ENCODE peak calls at places on chromosomes 16 and 17, in ten cellular contexts. R is heart left ventricle, M is coronary artery, K is H9, A is PC-9, I is GM23248, Y is endodermal cell, W is aorta, F is colonic mucosa, D is endothelial cell of umbilical vein. E is an unnamed sample.
A peak's percentile ranks its signal among the peaks of the same experiment; 100 is the strongest.

GRCh38 chr17:49494937-49495841 is at the start of gene NGFR:
- DNase-seq in D (peak; percentile 15), A (no peak), I (peak; percentile 60), W (peak; percentile 84), M (no peak), F (peak; percentile 35), Y (peak; percentile 87), K (peak; percentile 82), R (no peak), E (peak; percentile 44)

GRCh38 chr17:27376637-27377547 is 79.4 kb upstream of the KSR1 start:
- DNase-seq in F (no peak), A (peak; percentile 58), K (no peak), M (no peak), Y (peak; percentile 7), D (peak; percentile 43), W (no peak), R (no peak), I (peak; percentile 76), E (no peak)

GRCh38 chr16:2009791-2010510 is at the start of gene ZNF598:
- DNase-seq in K (peak; percentile 72), A (peak; percentile 52), W (peak; percentile 94), F (peak; percentile 79), Y (peak; percentile 90), D (peak; percentile 72), M (no peak), I (peak; percentile 95), R (peak; percentile 88), E (peak; percentile 81)

GRCh38 chr16:12062343-12063003 is 85.9 kb downstream of the SNX29 start:
- DNase-seq in D (peak; percentile 48), F (peak; percentile 49), K (no peak), I (peak; percentile 99), M (peak; percentile 93), A (peak; percentile 70), Y (no peak), W (peak; percentile 94), R (peak; percentile 61), E (no peak)

GRCh38 chr16:69838417-69838990 is 76.4 kb downstream of the WWP2 start:
- DNase-seq in F (peak; percentile 44), R (peak; percentile 54), W (no peak), M (no peak), A (no peak), Y (no peak), I (no peak), K (no peak), D (peak; percentile 75), E (no peak)

GRCh38 chr16:4314532-4315184 is 1.2 kb upstream of the GLIS2 start:
- DNase-seq in F (peak; percentile 23), M (no peak), I (peak; percentile 72), K (peak; percentile 66), W (no peak), R (no peak), A (no peak), D (peak; percentile 36), Y (peak; percentile 78), E (peak; percentile 39)

GRCh38 chr17:55166506-55166905 is 98.3 kb upstream of the HLF start:
- DNase-seq in R (no peak), Y (no peak), D (no peak), W (no peak), I (no peak), K (no peak), F (no peak), A (no peak), M (no peak), E (no peak)

GRCh38 chr17:38886643-38887010 is 16.8 kb downstream of the LASP1 start:
- DNase-seq in Y (no peak), K (no peak), A (no peak), I (no peak), R (no peak), M (no peak), F (peak; percentile 68), D (no peak), W (no peak), E (no peak)

GRCh38 chr17:35312790-35313711 is 60.4 kb downstream of the SLFN11 start:
- DNase-seq in R (peak; percentile 49), D (peak; percentile 71), M (no peak), I (peak; percentile 77), K (peak; percentile 85), A (no peak), F (peak; percentile 45), W (no peak), Y (peak; percentile 87), E (peak; percentile 85)
- H3K27ac ChIP-seq in R (peak overlapping the region; percentile 61), D (no peak overlapping the region), M (peak overlapping the region; percentile 46), I (no peak overlapping the region), K (no peak overlapping the region), A (no peak overlapping the region), F (no peak overlapping the region), W (no peak overlapping the region), Y (no peak overlapping the region), E (peak overlapping the region; percentile 93)

GRCh38 chr16:57042157-57043111 is 49.9 kb upstream of the CPNE2 start:
- DNase-seq in I (no peak), K (no peak), Y (no peak), F (no peak), A (no peak), W (no peak), M (no peak), D (no peak), R (no peak), E (peak; percentile 38)

GRCh38 chr16:57043248-57043647 is 49.1 kb upstream of the CPNE2 start:
- DNase-seq in K (no peak), W (no peak), R (no peak), M (no peak), D (no peak), A (no peak), I (no peak), Y (no peak), F (no peak), E (no peak)

GRCh38 chr16:57048095-57048494 is 44.3 kb upstream of the CPNE2 start:
- DNase-seq in W (no peak), K (no peak), D (no peak), A (no peak), M (no peak), F (no peak), I (no peak), R (no peak), Y (no peak), E (no peak)

GRCh38 chr16:57045694-57046381 is 46.5 kb upstream of the CPNE2 start:
- DNase-seq in A (no peak), Y (peak; percentile 91), K (peak; percentile 80), M (no peak), D (peak; percentile 75), R (peak; percentile 67), I (peak; percentile 75), W (peak; percentile 91), F (peak; percentile 63), E (no peak)

GRCh38 chr16:57044931-57045693 is 47.3 kb upstream of the CPNE2 start:
- DNase-seq in Y (no peak), A (no peak), F (no peak), M (no peak), W (no peak), K (no peak), I (no peak), D (no peak), R (no peak), E (no peak)
- H3K27ac ChIP-seq in Y (no peak overlapping the region), A (no peak overlapping the region), F (no peak overlapping the region), M (no peak overlapping the region), W (no peak overlapping the region), K (no peak overlapping the region), I (no peak overlapping the region), D (no peak overlapping the region), R (no peak overlapping the region), E (peak overlapping the region; percentile 51)

GRCh38 chr17:59331129-59331928 is at the start of gene YPEL2:
- DNase-seq in W (peak; percentile 99), M (peak; percentile 96), K (peak; percentile 100), R (peak; percentile 99), I (peak; percentile 93), F (peak; percentile 97), Y (peak; percentile 100), A (peak; percentile 84), D (peak; percentile 96), E (peak; percentile 87)

GRCh38 chr17:59331929-59332889 is 754 bp downstream of the YPEL2 start:
- DNase-seq in D (no peak), K (no peak), F (peak; percentile 63), M (peak; percentile 86), W (peak; percentile 90), I (peak; percentile 70), Y (peak; percentile 83), R (peak; percentile 73), A (no peak), E (peak; percentile 25)

GRCh38 chr17:59330314-59330942 is 1.0 kb upstream of the YPEL2 start:
- DNase-seq in D (peak; percentile 92), A (peak; percentile 44), F (peak; percentile 91), M (peak; percentile 78), I (peak; percentile 38), Y (peak; percentile 88), R (peak; percentile 79), K (peak; percentile 69), W (peak; percentile 73), E (peak; percentile 40)

GRCh38 chr17:59333845-59334244 is 2.4 kb downstream of the YPEL2 start:
- DNase-seq in A (no peak), I (no peak), F (no peak), M (no peak), D (no peak), Y (no peak), R (no peak), K (no peak), W (no peak), E (no peak)

DNA sequence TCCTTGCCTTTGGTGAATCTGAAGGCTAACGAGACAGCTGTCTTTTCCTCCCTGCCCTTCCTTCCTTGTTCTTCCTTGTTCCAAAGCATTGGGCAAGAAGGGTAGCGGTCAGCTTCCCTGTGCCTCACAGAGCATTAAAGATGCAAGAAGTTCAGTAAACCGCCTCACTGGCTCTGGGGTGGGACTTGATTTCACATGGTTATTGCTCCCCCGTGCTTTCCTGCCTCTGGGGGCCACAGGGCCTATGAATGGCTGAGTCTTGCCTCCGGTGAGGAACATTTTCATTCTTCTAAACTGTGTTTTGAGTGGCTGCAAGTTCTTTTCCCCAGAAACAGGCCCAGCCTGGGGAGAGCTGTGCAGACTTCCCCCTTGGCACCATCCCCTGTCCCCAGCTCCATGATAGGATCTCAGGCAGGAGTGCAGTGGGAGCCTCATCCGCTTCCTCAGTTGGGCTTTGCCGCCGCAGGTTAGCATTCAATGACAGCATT is 1.5 kb downstream of the YPEL2 start:
- DNase-seq in Y (no peak), I (peak; percentile 67), K (no peak), M (peak; percentile 84), R (peak; percentile 33), F (no peak), A (peak; percentile 50), W (no peak), D (peak; percentile 41), E (no peak)
- H3K27ac ChIP-seq in Y (no peak overlapping the region), I (peak overlapping the region; percentile 31), K (no peak overlapping the region), M (peak overlapping the region; percentile 100), R (peak overlapping the region; percentile 95), F (peak overlapping the region; percentile 95), A (no peak overlapping the region), W (peak overlapping the region; percentile 70), D (no peak overlapping the region), E (peak overlapping the region; percentile 79)

GRCh38 chr16:88923450-88923849 is 53.6 kb downstream of the CBFA2T3 start:
- DNase-seq in K (no peak), M (no peak), F (no peak), A (no peak), D (no peak), R (no peak), W (no peak), Y (no peak), I (no peak), E (no peak)

GRCh38 chr16:88923926-88924833 is 52.8 kb downstream of the CBFA2T3 start:
- DNase-seq in A (no peak), D (no peak), I (no peak), Y (peak; percentile 79), F (no peak), K (peak; percentile 72), W (no peak), R (no peak), M (no peak), E (no peak)

GRCh38 chr16:88925540-88925887 is 51.5 kb downstream of the CBFA2T3 start:
- DNase-seq in Y (no peak), I (no peak), M (no peak), R (no peak), D (no peak), A (no peak), F (no peak), K (no peak), W (no peak), E (no peak)

GRCh38 chr16:88926374-88926990 is 50.5 kb downstream of the CBFA2T3 start:
- DNase-seq in F (no peak), I (peak; percentile 24), K (no peak), A (peak; percentile 82), R (no peak), Y (peak; percentile 80), W (no peak), D (no peak), M (no peak), E (no peak)

GRCh38 chr16:88924834-88925539 is 52.0 kb downstream of the CBFA2T3 start:
- DNase-seq in W (no peak), R (no peak), D (peak; percentile 67), A (peak; percentile 80), Y (peak; percentile 87), I (peak; percentile 97), K (peak; percentile 79), M (no peak), F (no peak), E (no peak)
- H3K27ac ChIP-seq in W (no peak overlapping the region), R (peak overlapping the region; percentile 11), D (no peak overlapping the region), A (no peak overlapping the region), Y (no peak overlapping the region), I (no peak overlapping the region), K (no peak overlapping the region), M (no peak overlapping the region), F (no peak overlapping the region), E (no peak overlapping the region)